ENCODE peak calls at places on chromosomes 4 and X, in seven cellular contexts. One of them, this sample, is unnamed.

GRCh38 chrX:53440631-53441517 is 6.7 kb upstream of the HSD17B10 start:
- DNase-seq in right cardiac atrium: peak; percentile 84
- DNase-seq in CD8-positive, alpha-beta T cell: peak; percentile 16
- DNase-seq in naive thymus-derived CD4-positive, alpha-beta T cell: no peak
- DNase-seq in IMR-90: peak; percentile 34
- DNase-seq in endothelial cell of umbilical vein: peak; percentile 54
- DNase-seq in SK-N-SH: peak; percentile 27
- DNase-seq in this sample: peak; percentile 64

GRCh38 chrX:14779589-14779988 is 93.3 kb downstream of the FANCB start:
- DNase-seq in endothelial cell of umbilical vein: no peak
- DNase-seq in right cardiac atrium: no peak
- DNase-seq in SK-N-SH: no peak
- DNase-seq in CD8-positive, alpha-beta T cell: no peak
- DNase-seq in IMR-90: no peak
- DNase-seq in naive thymus-derived CD4-positive, alpha-beta T cell: no peak
- DNase-seq in this sample: no peak

GRCh38 chr4:10343656-10344055 is 113.6 kb downstream of the ZNF518B start:
- DNase-seq in endothelial cell of umbilical vein: no peak
- DNase-seq in naive thymus-derived CD4-positive, alpha-beta T cell: no peak
- DNase-seq in IMR-90: no peak
- DNase-seq in SK-N-SH: no peak
- DNase-seq in CD8-positive, alpha-beta T cell: no peak
- DNase-seq in right cardiac atrium: no peak
- DNase-seq in this sample: no peak

GRCh38 chr4:82814034-82814433 is 15.4 kb upstream of the SCD5 start:
- DNase-seq in IMR-90: no peak
- DNase-seq in SK-N-SH: peak; percentile 42
- DNase-seq in CD8-positive, alpha-beta T cell: no peak
- DNase-seq in right cardiac atrium: no peak
- DNase-seq in endothelial cell of umbilical vein: no peak
- DNase-seq in naive thymus-derived CD4-positive, alpha-beta T cell: no peak
- DNase-seq in this sample: no peak

GRCh38 chr4:82648356-82648755 is 86.6 kb upstream of the TMEM150C start:
- DNase-seq in right cardiac atrium: no peak
- DNase-seq in endothelial cell of umbilical vein: no peak
- DNase-seq in naive thymus-derived CD4-positive, alpha-beta T cell: no peak
- DNase-seq in CD8-positive, alpha-beta T cell: no peak
- DNase-seq in SK-N-SH: no peak
- DNase-seq in IMR-90: peak; percentile 37
- DNase-seq in this sample: no peak

GRCh38 chrX:38868941-38869378 is 67.7 kb downstream of the MID1IP1 start:
- DNase-seq in IMR-90: peak; percentile 75
- DNase-seq in SK-N-SH: no peak
- DNase-seq in CD8-positive, alpha-beta T cell: no peak
- DNase-seq in naive thymus-derived CD4-positive, alpha-beta T cell: no peak
- DNase-seq in endothelial cell of umbilical vein: peak; percentile 1
- DNase-seq in right cardiac atrium: no peak
- DNase-seq in this sample: no peak

GRCh38 chrX:10187421-10187820 is 30.6 kb downstream of the CLCN4 start:
- DNase-seq in naive thymus-derived CD4-positive, alpha-beta T cell: no peak
- DNase-seq in right cardiac atrium: no peak
- DNase-seq in endothelial cell of umbilical vein: no peak
- DNase-seq in IMR-90: no peak
- DNase-seq in SK-N-SH: no peak
- DNase-seq in CD8-positive, alpha-beta T cell: no peak
- DNase-seq in this sample: no peak

GRCh38 chrX:7586126-7586525 is 256.8 kb upstream of the VCX start:
- DNase-seq in SK-N-SH: peak; percentile 20
- DNase-seq in endothelial cell of umbilical vein: no peak
- DNase-seq in right cardiac atrium: no peak
- DNase-seq in IMR-90: peak; percentile 35
- DNase-seq in naive thymus-derived CD4-positive, alpha-beta T cell: no peak
- DNase-seq in CD8-positive, alpha-beta T cell: no peak
- DNase-seq in this sample: peak; percentile 38

GRCh38 chr4:2261110-2261852 is 628 bp downstream of the MXD4 start:
- DNase-seq in right cardiac atrium: peak; percentile 61
- DNase-seq in CD8-positive, alpha-beta T cell: peak; percentile 49
- DNase-seq in IMR-90: peak; percentile 34
- DNase-seq in naive thymus-derived CD4-positive, alpha-beta T cell: peak; percentile 66
- DNase-seq in endothelial cell of umbilical vein: peak; percentile 30
- DNase-seq in SK-N-SH: peak; percentile 88
- DNase-seq in this sample: peak; percentile 76

GRCh38 chrX:119687661-119688413 is 5.1 kb downstream of the SEPTIN6 start:
- DNase-seq in endothelial cell of umbilical vein: peak; percentile 31
- DNase-seq in right cardiac atrium: no peak
- DNase-seq in naive thymus-derived CD4-positive, alpha-beta T cell: no peak
- DNase-seq in CD8-positive, alpha-beta T cell: no peak
- DNase-seq in IMR-90: no peak
- DNase-seq in SK-N-SH: no peak
- DNase-seq in this sample: no peak

GRCh38 chrX:134202561-134202960 is 34.4 kb upstream of the CCDC160 start:
- DNase-seq in CD8-positive, alpha-beta T cell: no peak
- DNase-seq in naive thymus-derived CD4-positive, alpha-beta T cell: no peak
- DNase-seq in IMR-90: no peak
- DNase-seq in SK-N-SH: no peak
- DNase-seq in endothelial cell of umbilical vein: no peak
- DNase-seq in right cardiac atrium: no peak
- DNase-seq in this sample: peak; percentile 80

GRCh38 chr4:25215506-25215905 is 18.3 kb upstream of the PI4K2B start:
- DNase-seq in SK-N-SH: no peak
- DNase-seq in naive thymus-derived CD4-positive, alpha-beta T cell: no peak
- DNase-seq in right cardiac atrium: no peak
- DNase-seq in IMR-90: no peak
- DNase-seq in endothelial cell of umbilical vein: no peak
- DNase-seq in CD8-positive, alpha-beta T cell: no peak
- DNase-seq in this sample: peak; percentile 47

GRCh38 chrX:119809185-119809666 is 17.8 kb upstream of the RPL39 start:
- DNase-seq in endothelial cell of umbilical vein: peak; percentile 5
- DNase-seq in right cardiac atrium: no peak
- DNase-seq in naive thymus-derived CD4-positive, alpha-beta T cell: no peak
- DNase-seq in IMR-90: peak; percentile 11
- DNase-seq in SK-N-SH: no peak
- DNase-seq in CD8-positive, alpha-beta T cell: no peak
- DNase-seq in this sample: no peak

GRCh38 chrX:77014655-77015377 is 432.4 kb upstream of the FGF16 start:
- DNase-seq in IMR-90: no peak
- DNase-seq in SK-N-SH: peak; percentile 11
- DNase-seq in right cardiac atrium: no peak
- DNase-seq in endothelial cell of umbilical vein: no peak
- DNase-seq in naive thymus-derived CD4-positive, alpha-beta T cell: no peak
- DNase-seq in CD8-positive, alpha-beta T cell: no peak
- DNase-seq in this sample: peak; percentile 72

GRCh38 chr4:28287837-28288236 is 1427.2 kb downstream of the STIM2 start:
- DNase-seq in CD8-positive, alpha-beta T cell: no peak
- DNase-seq in naive thymus-derived CD4-positive, alpha-beta T cell: no peak
- DNase-seq in endothelial cell of umbilical vein: peak; percentile 63
- DNase-seq in SK-N-SH: no peak
- DNase-seq in IMR-90: peak; percentile 100
- DNase-seq in right cardiac atrium: no peak
- DNase-seq in this sample: no peak

GRCh38 chr4:88758264-88758663 is 60.6 kb upstream of the NAP1L5 start:
- DNase-seq in naive thymus-derived CD4-positive, alpha-beta T cell: no peak
- DNase-seq in CD8-positive, alpha-beta T cell: no peak
- DNase-seq in endothelial cell of umbilical vein: peak; percentile 15
- DNase-seq in right cardiac atrium: no peak
- DNase-seq in SK-N-SH: no peak
- DNase-seq in IMR-90: peak; percentile 23
- DNase-seq in this sample: no peak

GRCh38 chr4:174080361-174080760 is 203.1 kb downstream of the FBXO8 start:
- DNase-seq in right cardiac atrium: no peak
- DNase-seq in endothelial cell of umbilical vein: no peak
- DNase-seq in IMR-90: peak; percentile 9
- DNase-seq in naive thymus-derived CD4-positive, alpha-beta T cell: no peak
- DNase-seq in SK-N-SH: no peak
- DNase-seq in CD8-positive, alpha-beta T cell: no peak
- DNase-seq in this sample: no peak

GRCh38 chr4:77095101-77095826 is 19.5 kb upstream of the CCNI start:
- DNase-seq in IMR-90: peak; percentile 31
- DNase-seq in right cardiac atrium: peak; percentile 75
- DNase-seq in CD8-positive, alpha-beta T cell: peak; percentile 75
- DNase-seq in SK-N-SH: peak; percentile 71
- DNase-seq in naive thymus-derived CD4-positive, alpha-beta T cell: peak; percentile 67
- DNase-seq in endothelial cell of umbilical vein: peak; percentile 68
- DNase-seq in this sample: peak; percentile 91

DNA sequence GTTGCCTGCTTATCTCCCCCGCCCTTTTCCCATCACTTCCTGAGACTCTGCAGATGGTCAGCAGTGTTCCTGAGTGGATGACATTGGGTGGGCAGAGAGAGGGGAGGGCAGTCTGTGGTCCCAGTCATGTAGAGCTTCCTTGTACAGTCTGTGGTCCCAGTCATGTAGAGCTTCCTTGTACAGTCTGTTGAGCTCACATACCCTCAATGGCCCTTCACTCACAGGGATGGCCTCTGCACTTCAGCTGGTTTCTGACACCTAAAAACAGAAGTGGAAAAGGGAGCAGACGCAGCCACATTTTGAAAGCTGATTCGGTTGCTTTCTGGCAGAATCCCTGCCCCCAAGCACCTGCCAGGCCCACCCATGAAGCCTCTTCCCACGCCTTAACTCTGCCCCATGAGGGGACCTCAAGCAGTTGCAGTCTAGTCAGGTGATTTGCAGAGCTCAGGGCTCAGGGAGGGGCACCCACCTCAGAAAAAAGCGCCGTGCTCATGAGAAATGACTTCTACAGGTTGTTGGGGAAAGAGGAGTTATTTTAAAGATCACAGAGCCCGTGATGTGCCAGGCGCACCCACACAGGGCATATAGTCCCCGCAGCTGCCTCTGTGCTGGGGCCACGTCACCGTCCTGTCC is 3.6 kb upstream of the TMEM271 start:
- DNase-seq in endothelial cell of umbilical vein: no peak
- DNase-seq in right cardiac atrium: no peak
- DNase-seq in SK-N-SH: no peak
- DNase-seq in CD8-positive, alpha-beta T cell: no peak
- DNase-seq in IMR-90: no peak
- DNase-seq in naive thymus-derived CD4-positive, alpha-beta T cell: no peak
- DNase-seq in this sample: no peak
- H3K27me3 ChIP-seq in endothelial cell of umbilical vein: peaks cover 27% of the 10 kb centered on the region
- H3K27me3 ChIP-seq in right cardiac atrium: no peaks in the 10 kb centered on the region
- H3K27me3 ChIP-seq in SK-N-SH: peaks cover 30% of the 10 kb centered on the region
- H3K27me3 ChIP-seq in CD8-positive, alpha-beta T cell: peaks cover 13% of the 10 kb centered on the region
- H3K27me3 ChIP-seq in IMR-90: peaks cover 41% of the 10 kb centered on the region
- H3K27me3 ChIP-seq in naive thymus-derived CD4-positive, alpha-beta T cell: peaks cover 4% of the 10 kb centered on the region
- H3K27me3 ChIP-seq in this sample: peaks cover 70% of the 10 kb centered on the region

GRCh38 chr4:6205973-6206372 is 5.6 kb upstream of the JAKMIP1 start:
- DNase-seq in naive thymus-derived CD4-positive, alpha-beta T cell: no peak
- DNase-seq in right cardiac atrium: no peak
- DNase-seq in CD8-positive, alpha-beta T cell: no peak
- DNase-seq in IMR-90: no peak
- DNase-seq in endothelial cell of umbilical vein: no peak
- DNase-seq in SK-N-SH: no peak
- DNase-seq in this sample: no peak

GRCh38 chr4:6207602-6208001 is 7.3 kb upstream of the JAKMIP1 start:
- DNase-seq in CD8-positive, alpha-beta T cell: no peak
- DNase-seq in SK-N-SH: no peak
- DNase-seq in IMR-90: no peak
- DNase-seq in endothelial cell of umbilical vein: no peak
- DNase-seq in right cardiac atrium: no peak
- DNase-seq in naive thymus-derived CD4-positive, alpha-beta T cell: no peak
- DNase-seq in this sample: no peak

GRCh38 chr4:6205584-6205965 is 5.2 kb upstream of the JAKMIP1 start:
- DNase-seq in right cardiac atrium: no peak
- DNase-seq in CD8-positive, alpha-beta T cell: no peak
- DNase-seq in endothelial cell of umbilical vein: no peak
- DNase-seq in SK-N-SH: no peak
- DNase-seq in naive thymus-derived CD4-positive, alpha-beta T cell: no peak
- DNase-seq in IMR-90: no peak
- DNase-seq in this sample: no peak

GRCh38 chr4:6206771-6207290 is 6.5 kb upstream of the JAKMIP1 start:
- DNase-seq in IMR-90: no peak
- DNase-seq in endothelial cell of umbilical vein: no peak
- DNase-seq in right cardiac atrium: no peak
- DNase-seq in naive thymus-derived CD4-positive, alpha-beta T cell: no peak
- DNase-seq in SK-N-SH: no peak
- DNase-seq in CD8-positive, alpha-beta T cell: no peak
- DNase-seq in this sample: no peak

DNA sequence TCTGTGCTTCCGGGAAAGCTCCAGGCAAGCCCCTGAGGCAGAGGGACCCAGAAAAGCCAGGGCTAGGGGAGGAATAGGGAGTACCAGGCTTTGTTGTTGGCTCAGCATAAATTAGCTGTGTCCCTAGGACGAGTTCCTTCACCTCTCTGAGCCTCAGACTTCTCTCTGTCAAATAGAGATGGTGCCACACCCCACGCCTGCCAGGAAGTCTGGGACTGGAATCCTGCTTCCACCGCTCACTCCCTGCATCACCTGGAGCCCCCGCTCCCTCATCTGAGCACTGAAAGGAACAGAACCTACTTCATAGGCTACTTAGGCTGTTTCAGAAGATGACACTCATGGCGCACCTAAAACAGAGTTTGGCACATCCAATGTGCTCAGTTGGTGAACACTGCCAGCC is 8.1 kb upstream of the JAKMIP1 start:
- DNase-seq in CD8-positive, alpha-beta T cell: no peak
- DNase-seq in naive thymus-derived CD4-positive, alpha-beta T cell: no peak
- DNase-seq in right cardiac atrium: no peak
- DNase-seq in endothelial cell of umbilical vein: no peak
- DNase-seq in IMR-90: no peak
- DNase-seq in SK-N-SH: no peak
- DNase-seq in this sample: no peak
- H3K27me3 ChIP-seq in CD8-positive, alpha-beta T cell: no peaks in the 10 kb centered on the region
- H3K27me3 ChIP-seq in naive thymus-derived CD4-positive, alpha-beta T cell: no peaks in the 10 kb centered on the region
- H3K27me3 ChIP-seq in right cardiac atrium: no peaks in the 10 kb centered on the region
- H3K27me3 ChIP-seq in endothelial cell of umbilical vein: no peaks in the 10 kb centered on the region
- H3K27me3 ChIP-seq in IMR-90: peaks cover 3% of the 10 kb centered on the region
- H3K27me3 ChIP-seq in SK-N-SH: no peaks in the 10 kb centered on the region
- H3K27me3 ChIP-seq in this sample: no peaks in the 10 kb centered on the region

DNA sequence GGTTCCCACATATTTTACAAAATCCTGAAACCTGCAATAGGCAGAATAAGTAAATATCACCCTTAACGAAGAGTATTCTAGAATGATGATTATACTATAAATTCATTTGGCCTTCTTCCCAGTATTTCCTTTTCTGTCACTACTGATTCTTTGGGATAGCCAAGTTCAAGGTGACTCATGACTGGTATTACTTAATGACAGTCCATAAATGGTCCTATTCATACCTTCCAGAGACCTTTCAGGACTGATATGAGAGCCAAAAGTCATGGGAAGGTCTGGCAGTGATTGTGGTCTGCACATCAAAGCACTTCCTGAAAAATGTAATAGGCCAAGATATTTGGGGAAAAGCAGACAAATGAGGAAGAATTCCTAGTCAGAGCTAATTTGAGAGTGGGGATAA is 239.6 kb upstream of the FAM47A start:
- DNase-seq in CD8-positive, alpha-beta T cell: no peak
- DNase-seq in naive thymus-derived CD4-positive, alpha-beta T cell: no peak
- DNase-seq in IMR-90: no peak
- DNase-seq in endothelial cell of umbilical vein: peak; percentile 63
- DNase-seq in right cardiac atrium: no peak
- DNase-seq in SK-N-SH: no peak
- DNase-seq in this sample: no peak
- H3K27me3 ChIP-seq in CD8-positive, alpha-beta T cell: no peaks in the 10 kb centered on the region
- H3K27me3 ChIP-seq in naive thymus-derived CD4-positive, alpha-beta T cell: no peaks in the 10 kb centered on the region
- H3K27me3 ChIP-seq in IMR-90: no peaks in the 10 kb centered on the region
- H3K27me3 ChIP-seq in endothelial cell of umbilical vein: no peaks in the 10 kb centered on the region
- H3K27me3 ChIP-seq in right cardiac atrium: no peaks in the 10 kb centered on the region
- H3K27me3 ChIP-seq in SK-N-SH: no peaks in the 10 kb centered on the region
- H3K27me3 ChIP-seq in this sample: no peaks in the 10 kb centered on the region

DNA sequence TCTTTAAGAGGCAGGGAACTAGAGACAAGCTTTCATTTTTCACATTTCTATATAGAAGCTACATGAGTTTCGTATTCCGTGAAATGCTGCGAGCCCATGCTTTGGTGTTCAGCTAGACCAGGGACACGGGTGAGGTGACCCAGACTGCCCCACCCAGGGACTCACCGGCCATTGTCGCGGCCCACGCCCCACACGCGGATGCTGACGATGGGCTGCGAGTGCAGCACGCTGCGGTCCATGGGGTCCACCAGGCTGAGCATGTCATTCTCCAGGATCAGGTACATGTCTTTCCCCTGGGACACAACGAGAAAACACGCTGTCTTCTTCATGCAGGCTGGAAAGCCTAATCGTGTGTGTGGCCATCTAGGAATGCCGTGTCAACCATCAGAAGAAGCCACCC is 140.4 kb downstream of the NSUN7 start:
- DNase-seq in CD8-positive, alpha-beta T cell: no peak
- DNase-seq in IMR-90: no peak
- DNase-seq in endothelial cell of umbilical vein: no peak
- DNase-seq in right cardiac atrium: no peak
- DNase-seq in SK-N-SH: no peak
- DNase-seq in naive thymus-derived CD4-positive, alpha-beta T cell: no peak
- DNase-seq in this sample: no peak
- H3K27me3 ChIP-seq in CD8-positive, alpha-beta T cell: no peaks in the 10 kb centered on the region
- H3K27me3 ChIP-seq in IMR-90: no peaks in the 10 kb centered on the region
- H3K27me3 ChIP-seq in endothelial cell of umbilical vein: no peaks in the 10 kb centered on the region
- H3K27me3 ChIP-seq in right cardiac atrium: no peaks in the 10 kb centered on the region
- H3K27me3 ChIP-seq in SK-N-SH: no peaks in the 10 kb centered on the region
- H3K27me3 ChIP-seq in naive thymus-derived CD4-positive, alpha-beta T cell: no peaks in the 10 kb centered on the region
- H3K27me3 ChIP-seq in this sample: no peaks in the 10 kb centered on the region